ENCODE peak calls at places on chromosomes 11 and 22, in four cellular contexts. A, G, S and X are unnamed samples.

GRCh38 chr11:123386746-123387510 is 43.1 kb upstream of the GRAMD1B start:
- DNase-seq in A (no peak), G (no peak), S (no peak), X (no peak)

GRCh38 chr11:18736590-18737148 is 10.7 kb upstream of the IGSF22 start:
- DNase-seq in A (no peak), G (no peak), S (no peak), X (no peak)

GRCh38 chr22:22555596-22555995 is 3.5 kb downstream of the PRAME start:
- DNase-seq in A (no peak), G (no peak), S (no peak), X (no peak)

GRCh38 chr11:128501576-128502549 is 85.5 kb downstream of the ETS1 start:
- DNase-seq in A (no peak), G (no peak), S (no peak), X (no peak)

GRCh38 chr11:96388891-96389603 is 665 bp downstream of the CCDC82 start:
- DNase-seq in A (no peak), G (no peak), S (no peak), X (no peak)

GRCh38 chr22:25853902-25854301 is 111.9 kb downstream of the MYO18B start:
- DNase-seq in A (no peak), G (no peak), S (no peak), X (no peak)

GRCh38 chr11:80157447-80157846 is 716.6 kb upstream of the TENM4 start:
- DNase-seq in A (no peak), G (no peak), S (no peak), X (no peak)

GRCh38 chr11:34167961-34168360 is 62.5 kb downstream of the NAT10 start:
- DNase-seq in A (no peak), G (no peak), S (no peak), X (no peak)

GRCh38 chr22:41833369-41834004 is 582 bp downstream of the SREBF2 start:
- DNase-seq in A (peak), G (peak), S (no peak), X (peak)

GRCh38 chr11:119024430-119025098 is 6.0 kb downstream of the TRAPPC4 start:
- DNase-seq in A (no peak), G (no peak), S (no peak), X (no peak)

GRCh38 chr22:23670378-23671295 is 20.2 kb upstream of the RGL4 start:
- DNase-seq in A (no peak), G (no peak), S (no peak), X (no peak)

GRCh38 chr11:73308963-73309960 is 1.2 kb downstream of the ARHGEF17 start:
- DNase-seq in A (no peak), G (peak), S (no peak), X (no peak)

GRCh38 chr22:38454361-38455062 is 487 bp downstream of the KCNJ4 start:
- DNase-seq in A (peak), G (no peak), S (no peak), X (peak)

DNA sequence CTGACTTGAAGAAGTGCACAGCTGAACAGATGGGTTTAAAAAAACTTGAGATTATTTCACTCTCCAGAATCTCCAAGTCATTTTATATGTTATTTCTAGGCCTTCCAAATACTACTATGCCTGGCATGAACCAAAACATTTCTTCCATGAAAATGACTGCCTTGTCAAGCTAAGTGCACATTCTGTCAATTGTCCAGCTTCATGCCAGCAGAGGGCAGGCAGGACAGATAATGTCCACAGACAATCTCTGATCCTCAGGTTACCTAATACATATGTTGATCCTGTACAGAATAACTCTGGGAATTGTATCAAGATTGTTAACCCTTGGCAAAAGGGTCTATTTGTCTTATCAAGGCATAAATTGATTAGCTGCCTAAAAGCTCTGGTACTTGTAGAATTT is 229.5 kb downstream of the AASDHPPT start:
- DNase-seq in A (no peak), G (no peak), S (no peak), X (no peak)
- TF ChIP-seq CTCF in A (no peak), G (no peak), S (no peak), X (no peak)

GRCh38 chr22:30224161-30224857 is 22.2 kb downstream of the LIF start:
- DNase-seq in A (no peak), G (no peak), S (no peak), X (peak)
- TF ChIP-seq CTCF in A (no peak), G (no peak), S (no peak), X (no peak)

GRCh38 chr11:94493146-94493442 is 550 bp downstream of the MRE11 start:
- DNase-seq in A (no peak), G (no peak), S (no peak), X (no peak)

GRCh38 chr11:94493443-94494199 is at the start of the genes ANKRD49 and MRE11:
- DNase-seq in A (peak), G (peak), S (peak), X (peak)

DNA sequence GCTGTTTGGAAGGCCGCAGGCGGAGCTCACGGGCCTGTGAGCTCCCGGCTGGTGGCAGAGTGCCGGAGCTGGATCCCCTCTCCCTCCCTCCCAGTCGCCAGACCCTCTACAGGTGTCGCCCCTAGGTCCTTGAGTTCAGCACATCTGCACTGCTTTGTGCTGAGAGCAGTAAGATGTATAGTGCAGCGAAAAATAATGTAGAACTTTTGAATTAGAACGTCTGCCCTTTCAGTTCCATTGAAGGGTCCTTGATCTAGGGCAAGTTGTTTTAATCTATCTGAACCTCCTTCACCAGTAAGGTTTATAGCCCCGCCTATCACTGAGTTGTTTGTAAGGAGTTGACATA is 389 bp downstream of the ANKRD49 start:
- DNase-seq in A (no peak), G (no peak), S (no peak), X (no peak)
- TF ChIP-seq CTCF in A (peak), G (no peak), S (no peak), X (no peak)

DNA sequence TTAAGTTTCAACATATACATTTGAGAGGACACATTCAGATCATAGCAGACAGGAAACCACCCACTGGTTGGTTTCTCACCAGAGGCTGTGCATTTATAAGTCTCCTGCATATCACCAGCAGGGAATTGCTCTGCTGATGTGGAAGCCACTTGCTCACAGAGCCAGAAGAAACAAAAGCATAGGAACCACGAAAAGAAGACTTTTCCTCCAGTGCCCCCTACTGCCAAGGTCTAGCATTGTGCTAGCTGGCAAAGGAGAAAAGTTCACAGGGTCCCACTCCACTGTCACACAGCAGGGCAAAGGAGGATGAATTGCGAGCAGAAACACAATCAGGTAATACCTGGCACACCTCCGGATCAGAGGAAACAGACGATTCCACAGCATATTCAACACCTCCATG is 28.9 kb upstream of the ISX start:
- DNase-seq in A (no peak), G (no peak), S (no peak), X (no peak)
- TF ChIP-seq CTCF in A (peak), G (no peak), S (no peak), X (peak)

DNA sequence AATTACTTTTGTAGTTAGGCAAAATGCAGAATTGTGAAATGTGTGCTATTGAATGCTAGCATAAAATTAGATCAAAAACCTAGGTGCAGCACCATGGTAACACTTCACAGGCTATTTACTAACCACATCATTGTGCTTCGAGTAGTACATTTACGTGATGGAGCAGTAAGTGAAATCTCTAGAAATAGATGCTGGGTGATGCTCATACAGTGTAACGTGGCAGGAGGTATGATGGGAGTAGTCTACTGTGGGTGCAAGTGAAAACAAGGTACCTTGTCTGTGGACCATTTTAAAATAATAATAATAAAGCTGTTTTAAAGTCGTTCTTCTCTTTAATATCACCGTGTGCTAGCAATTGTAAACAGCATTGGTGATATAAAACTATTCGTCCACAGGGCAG is 132.3 kb downstream of the DYNC2H1 start:
- DNase-seq in A (no peak), G (no peak), S (no peak), X (no peak)
- TF ChIP-seq CTCF in A (no peak), G (no peak), S (no peak), X (no peak)